ENCODE peak calls at places on chromosomes 1 and 21, in six cellular contexts. W, D, V, C, F and O are unnamed samples.

GRCh38 chr1:184025242-184025675 is 12.3 kb downstream of the COLGALT2 start:
- DNase-seq in W (no peak), D (no peak), V (no peak), C (no peak), F (no peak), O (peak)

GRCh38 chr21:15034126-15034848 is 30.5 kb downstream of the NRIP1 start:
- DNase-seq in W (no peak), D (no peak), V (no peak), C (no peak), F (no peak), O (no peak)

GRCh38 chr1:8516793-8517556 is 199.1 kb downstream of the SLC45A1 start:
- DNase-seq in W (no peak), D (no peak), V (no peak), C (no peak), F (no peak), O (no peak)

GRCh38 chr1:40919475-40920011 is 57.4 kb upstream of the CITED4 start:
- DNase-seq in W (no peak), D (peak), V (no peak), C (no peak), F (no peak), O (peak)

GRCh38 chr1:235127774-235128452 is 724 bp downstream of the TOMM20 start:
- DNase-seq in W (no peak), D (no peak), V (no peak), C (no peak), F (peak), O (no peak)

GRCh38 chr1:161359316-161359715 is 8.4 kb downstream of the CFAP126 start:
- DNase-seq in W (no peak), D (no peak), V (no peak), C (peak), F (no peak), O (no peak)

GRCh38 chr1:87044840-87045239 is 130.4 kb downstream of the HS2ST1 start:
- DNase-seq in W (no peak), D (no peak), V (no peak), C (no peak), F (no peak), O (no peak)

GRCh38 chr1:153803479-153804056 is 28.4 kb downstream of the SLC27A3 start:
- DNase-seq in W (no peak), D (no peak), V (no peak), C (no peak), F (no peak), O (no peak)

GRCh38 chr1:212593696-212594335 is 14.7 kb upstream of the ATF3 start:
- DNase-seq in W (no peak), D (no peak), V (no peak), C (no peak), F (no peak), O (no peak)

GRCh38 chr1:81165963-81166362 is 634.8 kb upstream of the ADGRL2 start:
- DNase-seq in W (no peak), D (no peak), V (no peak), C (no peak), F (no peak), O (no peak)

GRCh38 chr1:109769335-109770078 is 5.8 kb upstream of the EPS8L3 start:
- DNase-seq in W (no peak), D (no peak), V (no peak), C (no peak), F (no peak), O (no peak)

GRCh38 chr1:234725177-234726132 is 115.5 kb upstream of the IRF2BP2 start:
- DNase-seq in W (no peak), D (no peak), V (peak), C (no peak), F (no peak), O (peak)

GRCh38 chr1:22745675-22746585 is 35.3 kb downstream of the EPHB2 start:
- DNase-seq in W (no peak), D (no peak), V (no peak), C (peak), F (no peak), O (no peak)

GRCh38 chr21:31222142-31222541 is 121.9 kb downstream of the TIAM1 start:
- DNase-seq in W (no peak), D (no peak), V (no peak), C (no peak), F (no peak), O (no peak)

GRCh38 chr21:32770514-32771133 is 931 bp downstream of the PAXBP1 start:
- DNase-seq in W (no peak), D (no peak), V (peak), C (no peak), F (no peak), O (peak)

GRCh38 chr1:215023151-215023832 is 59.2 kb upstream of the KCNK2 start:
- DNase-seq in W (no peak), D (no peak), V (no peak), C (no peak), F (no peak), O (no peak)

GRCh38 chr1:99657213-99658030 is 11.5 kb downstream of the PALMD start:
- DNase-seq in W (no peak), D (no peak), V (no peak), C (no peak), F (no peak), O (no peak)

GRCh38 chr1:23129846-23130245 is 38.8 kb downstream of the LUZP1 start:
- DNase-seq in W (no peak), D (no peak), V (no peak), C (no peak), F (no peak), O (no peak)

GRCh38 chr1:4585216-4585615 is 69.2 kb upstream of the AJAP1 start:
- DNase-seq in W (no peak), D (no peak), V (peak), C (peak), F (peak), O (no peak)

GRCh38 chr1:180269848-180270766 is 40.0 kb downstream of the LHX4 start:
- DNase-seq in W (no peak), D (no peak), V (no peak), C (no peak), F (peak), O (peak)

GRCh38 chr1:199272690-199273089 is 633.9 kb downstream of the PTPRC start:
- DNase-seq in W (peak), D (peak), V (no peak), C (peak), F (no peak), O (peak)
- TF ChIP-seq JUND in W (no peak), D (peak), V (no peak), C (peak), F (peak), O (no peak)

DNA sequence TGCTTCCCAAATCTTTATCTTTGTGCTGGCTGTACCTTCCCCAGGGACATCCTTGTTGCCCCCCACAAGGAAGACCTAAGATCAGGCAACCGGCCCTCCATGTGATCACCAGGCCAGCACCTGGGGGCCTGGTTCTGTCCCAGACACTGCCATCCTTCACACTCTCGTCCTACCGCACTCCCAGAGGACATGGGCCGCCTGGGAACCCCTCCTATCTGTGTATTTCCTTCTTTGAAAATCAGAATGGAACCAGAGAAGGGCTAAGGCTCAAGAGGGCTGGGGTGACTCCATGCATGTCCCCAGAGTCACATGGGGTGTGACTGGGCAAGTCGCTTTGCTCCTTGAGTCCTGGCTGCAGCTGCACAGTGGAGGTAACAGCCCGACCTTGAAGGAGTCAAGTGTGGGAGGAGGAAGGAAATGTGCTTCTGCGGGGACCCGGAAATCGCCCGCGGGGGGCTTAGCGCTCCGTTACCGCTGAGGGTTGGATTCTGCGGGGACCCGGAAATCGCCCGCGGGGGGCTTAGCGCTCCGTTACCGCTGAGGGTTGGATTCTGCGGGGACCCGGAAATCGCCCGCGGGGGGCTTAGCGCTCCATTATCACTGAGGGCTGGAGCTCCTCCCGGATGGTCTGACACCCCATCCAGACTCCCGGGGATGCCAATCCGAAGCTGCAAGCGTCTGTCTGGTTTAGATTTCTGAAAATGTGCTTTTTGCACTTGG is 279.0 kb downstream of the NPHP4 start:
- DNase-seq in W (no peak), D (no peak), V (no peak), C (no peak), F (no peak), O (no peak)
- TF ChIP-seq JUND in W (no peak), D (no peak), V (no peak), C (no peak), F (no peak), O (no peak)

DNA sequence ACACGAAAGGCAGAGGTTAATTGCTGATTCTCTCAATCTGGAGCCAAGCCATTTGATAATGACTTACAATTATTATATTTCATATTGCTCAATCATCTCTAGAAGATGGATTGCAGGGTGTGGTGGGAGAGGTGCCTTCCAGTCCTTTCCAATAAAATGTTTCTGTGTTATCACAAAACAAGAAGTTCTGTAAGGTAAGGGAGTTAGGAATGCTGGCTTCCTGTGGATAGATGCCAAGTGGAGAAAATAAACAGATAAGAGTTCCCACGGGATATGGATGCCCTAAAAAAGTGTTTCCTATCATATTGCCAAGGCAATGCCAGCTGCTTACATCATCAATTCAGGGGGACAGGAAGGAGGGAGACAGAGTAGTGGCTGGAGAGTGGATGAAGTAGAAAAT is 7.2 kb upstream of the CCN1 start:
- DNase-seq in W (no peak), D (no peak), V (no peak), C (no peak), F (no peak), O (no peak)
- TF ChIP-seq JUND in W (no peak), D (no peak), V (no peak), C (no peak), F (no peak), O (no peak)

DNA sequence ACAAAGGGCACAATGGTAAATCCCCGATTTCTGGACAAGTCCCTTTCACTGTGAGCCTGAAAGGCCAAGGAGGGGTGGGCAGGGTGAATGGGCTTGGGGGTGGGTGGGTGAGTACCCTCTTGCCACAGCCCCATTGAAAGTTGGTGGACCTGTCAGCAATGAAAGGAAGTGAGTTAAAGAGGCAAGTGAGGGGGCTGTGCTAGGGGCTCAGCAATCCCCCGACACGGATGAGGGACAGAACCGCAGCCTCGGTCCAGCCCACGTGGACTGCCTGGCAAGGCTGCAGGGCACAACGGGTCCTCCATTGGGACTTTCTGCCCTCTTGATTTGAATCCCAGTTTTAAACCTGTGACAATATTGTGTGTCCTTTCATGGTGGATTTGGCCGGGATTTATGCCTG is 255.3 kb downstream of the FOXD2 start:
- DNase-seq in W (no peak), D (no peak), V (no peak), C (no peak), F (no peak), O (no peak)
- TF ChIP-seq JUND in W (no peak), D (no peak), V (no peak), C (no peak), F (no peak), O (no peak)

DNA sequence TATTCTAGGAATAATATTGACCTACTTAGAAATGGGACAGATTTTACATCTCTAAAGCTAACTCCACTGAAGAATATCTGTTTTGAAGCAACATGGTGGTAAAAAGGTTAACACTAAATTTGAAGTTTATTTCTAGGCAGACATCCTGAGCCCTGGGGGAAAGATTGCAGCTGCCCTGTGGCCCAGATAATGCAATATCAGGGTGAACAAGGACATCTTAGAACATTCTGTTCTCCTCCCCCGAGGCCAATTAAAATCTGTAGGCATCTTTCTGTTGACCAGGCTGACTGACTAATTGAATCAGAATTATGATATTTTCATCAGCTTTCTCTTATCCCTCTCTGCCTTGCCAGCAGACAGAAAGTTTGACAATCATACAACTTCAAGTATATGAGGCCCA is 149.8 kb upstream of the DUSP10 start:
- DNase-seq in W (no peak), D (no peak), V (no peak), C (no peak), F (no peak), O (no peak)
- TF ChIP-seq JUND in W (no peak), D (no peak), V (no peak), C (no peak), F (no peak), O (no peak)

GRCh38 chr1:26459148-26459547 is 13.1 kb upstream of the HMGN2 start:
- DNase-seq in W (no peak), D (no peak), V (no peak), C (no peak), F (no peak), O (no peak)

DNA sequence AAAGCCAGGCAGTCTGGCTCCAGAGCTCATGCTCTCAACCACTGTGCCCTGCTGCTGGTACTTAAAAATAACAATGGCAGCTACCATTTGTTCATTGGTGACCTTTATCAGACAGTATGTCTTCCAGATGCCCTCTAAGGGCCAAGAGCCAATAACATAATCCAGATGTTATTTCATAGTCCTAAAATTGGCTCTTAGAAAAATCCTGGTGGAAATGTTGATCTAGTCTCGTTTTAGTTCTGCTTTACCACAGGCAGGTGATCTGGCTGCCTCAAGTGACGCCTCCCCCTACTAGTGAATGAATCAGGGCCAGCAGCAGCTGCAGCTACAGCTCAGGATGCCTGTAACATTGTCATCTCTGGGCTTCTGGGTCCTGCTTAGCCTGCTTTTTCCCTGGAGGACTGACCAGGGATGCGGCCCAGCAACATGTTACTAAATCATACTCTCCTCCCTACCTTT is 12.6 kb upstream of the HMGN2 start:
- DNase-seq in W (no peak), D (no peak), V (no peak), C (peak), F (no peak), O (no peak)
- TF ChIP-seq JUND in W (no peak), D (no peak), V (no peak), C (no peak), F (no peak), O (no peak)

DNA sequence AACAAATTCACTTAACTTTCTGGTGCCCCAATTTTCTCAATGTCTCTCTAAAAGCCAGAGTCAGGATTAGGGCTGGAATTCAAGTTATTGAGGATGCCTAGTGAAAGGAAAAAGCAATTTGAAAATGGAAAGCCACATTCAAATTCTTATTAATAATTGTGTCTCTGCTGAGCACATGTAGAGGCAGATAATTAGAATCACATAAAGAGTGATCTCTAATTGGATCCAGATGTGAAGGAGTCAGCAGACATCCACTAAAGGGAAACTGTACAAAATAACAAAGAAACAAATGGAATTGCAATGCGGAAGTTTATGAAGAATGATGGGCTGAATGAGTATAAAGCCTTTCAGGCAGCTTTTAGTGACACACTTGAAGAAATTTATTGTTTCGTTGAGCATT is 482.6 kb downstream of the TTLL7 start:
- DNase-seq in W (no peak), D (no peak), V (no peak), C (peak), F (no peak), O (no peak)
- TF ChIP-seq JUND in W (no peak), D (no peak), V (no peak), C (no peak), F (no peak), O (no peak)